ENCODE peak calls at places on chromosomes 3 and 15, in four cellular contexts. H, X, N and W are unnamed samples.

GRCh38 chr3:150480802-150481201 is 65.5 kb downstream of the SERP1 start:
- DNase-seq in H (no peak), X (no peak), N (no peak), W (no peak)

GRCh38 chr3:148075829-148076716 is 621.6 kb upstream of the AGTR1 start:
- DNase-seq in H (no peak), X (peak), N (peak), W (peak)

GRCh38 chr3:77240072-77240650 is 200.3 kb downstream of the ROBO2 start:
- DNase-seq in H (no peak), N (no peak), X (no peak), W (no peak)

GRCh38 chr15:72285927-72286516 is 13.7 kb upstream of the PARP6 start:
- DNase-seq in H (peak), X (peak), N (peak), W (peak)

GRCh38 chr15:40238927-40239591 is at the start of gene PAK6:
- DNase-seq in X (peak), H (peak), N (peak), W (peak)

GRCh38 chr3:102132370-102132769 is 283.1 kb downstream of the NFKBIZ start:
- DNase-seq in N (no peak), X (no peak), H (no peak), W (no peak)

GRCh38 chr15:81449836-81450474 is 75.9 kb upstream of the TMC3 start:
- DNase-seq in X (no peak), N (no peak), H (no peak), W (no peak)

GRCh38 chr3:54321515-54321914 is 199.2 kb downstream of the CACNA2D3 start:
- DNase-seq in H (no peak), X (no peak), N (no peak), W (no peak)

GRCh38 chr3:189001559-189001958 is 170.2 kb upstream of the TPRG1 start:
- DNase-seq in N (no peak), X (peak), H (no peak), W (no peak)

GRCh38 chr3:100957407-100958100 is 35.7 kb downstream of the ABI3BP start:
- DNase-seq in N (no peak), X (no peak), H (no peak), W (no peak)
- TF ChIP-seq MAX in N (no peak), X (no peak), H (no peak), W (no peak)

GRCh38 chr3:15401936-15402335 is 25.4 kb downstream of the METTL6 start:
- DNase-seq in H (no peak), X (no peak), N (no peak), W (no peak)

GRCh38 chr3:15403965-15404364 is 23.4 kb downstream of the METTL6 start:
- DNase-seq in X (no peak), N (no peak), H (no peak), W (no peak)

GRCh38 chr3:15405448-15406050 is 21.8 kb downstream of the METTL6 start:
- DNase-seq in H (peak), X (peak), N (peak), W (no peak)

GRCh38 chr3:15409239-15409638 is 18.1 kb downstream of the METTL6 start:
- DNase-seq in X (no peak), N (no peak), H (no peak), W (no peak)

GRCh38 chr3:15404767-15405166 is 22.6 kb downstream of the METTL6 start:
- DNase-seq in N (peak), X (no peak), H (no peak), W (no peak)
- TF ChIP-seq MAX in N (no peak), X (no peak), H (no peak), W (no peak)

GRCh38 chr3:143497382-143497781 is 350.9 kb downstream of the SLC9A9 start:
- DNase-seq in H (no peak), X (no peak), N (no peak), W (no peak)

DNA sequence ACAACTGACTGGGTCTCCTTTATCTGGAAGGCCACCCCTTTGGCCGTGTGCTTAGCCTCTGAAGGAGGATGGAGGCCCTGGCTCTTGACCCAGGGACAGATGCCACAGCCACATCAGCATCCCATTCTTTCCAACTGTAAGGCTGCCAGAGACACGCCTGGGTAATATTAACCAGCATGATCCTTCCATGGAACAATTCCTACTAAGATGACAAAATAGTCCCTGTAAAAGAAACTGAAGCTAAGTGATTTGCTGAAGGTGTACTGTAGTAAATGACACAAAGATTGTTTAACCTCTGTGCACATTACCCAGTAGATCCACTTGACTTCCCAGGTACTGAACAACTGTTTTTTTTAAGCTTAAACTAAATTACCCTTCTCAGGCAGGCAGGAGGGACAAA is 352.7 kb downstream of the SLC9A9 start:
- DNase-seq in X (no peak), H (no peak), N (no peak), W (no peak)
- TF ChIP-seq MAX in X (no peak), H (no peak), N (no peak), W (no peak)

DNA sequence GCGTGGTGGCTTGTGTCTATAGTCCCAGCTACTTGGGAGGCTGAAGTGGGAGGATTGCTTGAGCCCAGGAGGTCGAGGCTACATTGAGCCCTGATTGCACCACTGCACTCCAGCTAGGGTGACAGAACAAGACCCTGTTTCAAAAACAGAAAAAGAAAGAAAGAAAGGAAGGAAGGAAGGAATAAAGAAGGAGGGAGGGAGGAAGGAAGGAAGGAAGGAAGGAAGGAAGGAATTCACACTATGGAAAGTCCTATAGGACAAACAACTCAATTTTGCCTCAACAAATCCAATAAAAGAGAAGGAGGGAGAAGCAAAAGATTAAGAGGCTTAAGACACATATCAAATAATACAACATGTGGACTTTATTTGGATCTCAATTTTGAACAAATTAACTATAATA is 16.5 kb upstream of the TCF12 start:
- DNase-seq in X (no peak), N (no peak), H (no peak), W (no peak)
- TF ChIP-seq MAX in X (no peak), N (no peak), H (no peak), W (no peak)

DNA sequence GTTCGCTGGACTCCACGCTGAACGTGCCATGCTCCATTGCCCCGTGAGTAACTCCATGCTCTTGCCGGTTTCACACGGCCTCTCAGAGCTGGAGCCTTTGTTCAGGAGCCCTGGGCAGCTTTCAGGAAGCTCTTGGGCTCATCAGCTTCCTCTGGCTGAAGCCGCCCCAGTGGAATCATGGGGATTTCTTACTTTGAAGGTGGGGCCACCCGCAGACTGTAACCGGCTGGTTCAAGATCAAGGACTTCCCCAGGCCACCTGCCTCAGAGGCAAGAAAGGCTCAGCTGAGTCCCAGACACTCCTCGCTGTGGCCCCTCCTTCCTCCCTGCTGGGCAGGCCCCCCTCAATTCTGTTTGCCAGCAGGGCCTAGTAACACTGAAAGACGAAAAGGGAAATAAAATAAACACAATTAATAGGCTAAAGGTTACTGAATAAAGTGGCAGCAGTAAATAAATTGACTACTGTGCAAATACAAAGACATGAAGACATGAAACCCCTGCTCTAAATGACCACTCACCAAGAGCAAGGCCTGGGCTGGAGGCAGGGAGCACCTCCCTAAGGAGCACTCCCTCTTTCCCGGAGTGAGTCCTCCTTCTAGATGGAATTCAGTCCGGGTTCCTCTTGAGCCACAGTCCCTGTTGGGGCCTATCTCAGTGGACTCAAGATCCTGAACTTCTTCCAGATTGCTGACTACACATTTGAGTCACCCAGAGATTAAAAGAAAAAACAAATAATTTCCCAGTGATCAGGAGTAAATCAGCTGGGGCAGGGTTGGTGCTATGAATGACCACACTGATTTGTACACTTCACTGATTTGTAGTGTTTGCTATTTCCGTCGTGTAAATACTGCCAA is 51.0 kb downstream of the ZDHHC19 start:
- DNase-seq in H (peak), X (no peak), N (peak), W (peak)
- TF ChIP-seq MAX in H (peak), X (no peak), N (peak), W (no peak)

GRCh38 chr3:151707216-151707615 is 26.5 kb upstream of the AADACL2 start:
- DNase-seq in X (no peak), N (no peak), H (no peak), W (no peak)
- TF ChIP-seq MAX in X (no peak), N (no peak), H (no peak), W (no peak)

DNA sequence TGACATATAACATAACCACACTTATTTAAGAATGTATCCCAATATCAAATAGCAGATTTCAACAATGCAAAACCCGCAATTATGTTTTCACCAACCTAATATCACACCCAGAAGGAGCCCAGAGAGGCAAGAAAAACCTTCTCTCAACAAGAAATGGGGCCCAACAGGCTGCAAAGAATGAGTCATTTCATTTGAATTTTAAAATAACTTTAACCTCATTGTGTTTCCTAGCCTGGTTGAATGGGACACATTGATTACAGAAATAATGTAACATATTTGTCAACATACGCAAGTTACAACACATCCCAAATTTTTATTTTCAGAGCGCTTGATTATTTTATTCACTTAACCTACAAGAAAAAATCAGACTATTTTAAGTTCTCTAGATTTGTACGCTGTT is 365.1 kb upstream of the SLCO3A1 start:
- DNase-seq in H (no peak), N (no peak), X (no peak), W (no peak)
- TF ChIP-seq MAX in H (no peak), N (no peak), X (no peak), W (no peak)

DNA sequence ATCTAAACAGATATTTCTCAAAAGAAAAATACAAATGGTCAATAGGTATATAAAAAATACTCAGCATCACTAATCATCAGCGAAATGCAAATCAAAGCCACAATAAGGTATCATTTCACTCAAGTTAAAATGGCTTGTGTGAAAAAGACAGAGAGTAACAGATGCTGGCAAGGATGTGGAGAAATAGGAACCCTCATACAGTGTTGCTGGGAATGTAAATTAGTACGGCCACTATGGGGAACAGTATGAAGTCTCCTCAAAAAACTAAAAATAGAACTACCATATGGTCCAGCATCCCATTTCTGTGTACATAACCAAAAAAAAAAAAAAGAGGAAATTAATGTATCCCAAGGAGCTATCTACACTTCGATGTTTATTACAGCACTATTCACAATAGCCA is 98.1 kb upstream of the TGFBR2 start:
- DNase-seq in X (no peak), H (no peak), N (no peak), W (no peak)
- TF ChIP-seq MAX in X (no peak), H (no peak), N (no peak), W (no peak)